ENCODE peak calls at places on chromosome 21, in five cellular contexts. H is brain microvascular endothelial cell, Z is lung, S is OCI-LY7, O is Peyer's patch. W is an unnamed sample.

GRCh38 chr21:46115441-46116188 is 17.7 kb downstream of the COL6A2 start:
- DNase-seq in H (no peak), Z (no peak), S (no peak), O (peak), W (no peak)

GRCh38 chr21:34279883-34280282 is 83.9 kb upstream of the KCNE2 start:
- DNase-seq in H (no peak), Z (no peak), S (no peak), O (no peak), W (peak)

GRCh38 chr21:26843912-26844257 is 1.3 kb downstream of the ADAMTS1 start:
- DNase-seq in H (peak), Z (no peak), S (no peak), O (no peak), W (no peak)

GRCh38 chr21:46552274-46552673 is 52.6 kb downstream of the S100B start:
- DNase-seq in H (no peak), Z (peak), S (no peak), O (no peak), W (no peak)

GRCh38 chr21:30097791-30098190 is 68.8 kb downstream of the CLDN17 start:
- DNase-seq in H (no peak), Z (no peak), S (no peak), O (no peak), W (no peak)

GRCh38 chr21:34782666-34783365 is 114.0 kb downstream of the CLIC6 start:
- DNase-seq in H (peak), Z (no peak), S (no peak), O (no peak), W (no peak)

GRCh38 chr21:28734522-28735175 is 258.0 kb downstream of the LTN1 start:
- DNase-seq in H (no peak), Z (no peak), S (no peak), O (no peak), W (peak)

GRCh38 chr21:28936036-28936435 is 56.6 kb downstream of the LTN1 start:
- DNase-seq in H (no peak), Z (no peak), S (no peak), O (no peak), W (no peak)

GRCh38 chr21:31181089-31181757 is 142.9 kb upstream of the KRTAP19-8 start:
- DNase-seq in H (no peak), Z (no peak), S (no peak), O (no peak), W (no peak)

GRCh38 chr21:26966978-26967913 is at the start of gene ADAMTS5:
- DNase-seq in H (peak), Z (no peak), S (no peak), O (peak), W (peak)

GRCh38 chr21:42535602-42536171 is 22.0 kb downstream of the SLC37A1 start:
- DNase-seq in H (no peak), Z (no peak), S (peak), O (peak), W (no peak)

GRCh38 chr21:41857771-41858300 is 21.3 kb downstream of the PRDM15 start:
- DNase-seq in H (no peak), Z (no peak), S (no peak), O (no peak), W (no peak)

GRCh38 chr21:42360317-42360716 is 6.0 kb downstream of the TFF1 start:
- DNase-seq in H (no peak), Z (no peak), S (peak), O (peak), W (no peak)

GRCh38 chr21:24781146-24781545 is 826.1 kb downstream of the MRPL39 start:
- DNase-seq in H (no peak), Z (no peak), S (no peak), O (no peak), W (no peak)

GRCh38 chr21:43297989-43298388 is 128.9 kb downstream of the SIK1 start:
- DNase-seq in H (no peak), Z (no peak), S (no peak), O (no peak), W (no peak)

GRCh38 chr21:45869121-45870007 is 112.2 kb upstream of the COL6A1 start:
- DNase-seq in H (peak), Z (no peak), S (no peak), O (no peak), W (no peak)

GRCh38 chr21:25578070-25578961 is 29.0 kb downstream of the MRPL39 start:
- DNase-seq in H (no peak), Z (no peak), S (no peak), O (no peak), W (no peak)

GRCh38 chr21:38957575-38958340 is 152.0 kb downstream of the ETS2 start:
- DNase-seq in H (no peak), Z (no peak), S (no peak), O (peak), W (no peak)
- H3K27ac ChIP-seq in H (no peak), Z (peak), S (no peak), O (peak), W (no peak)

GRCh38 chr21:37909936-37910335 is 6.3 kb downstream of the KCNJ6 start:
- DNase-seq in H (no peak), Z (no peak), S (no peak), O (no peak), W (no peak)
- TF ChIP-seq CTCF in H (peak), Z (no peak), S (peak), O (no peak), W (no peak)

GRCh38 chr21:32352556-32352955 is 40.3 kb downstream of the URB1 start:
- DNase-seq in H (no peak), Z (no peak), S (no peak), O (no peak), W (no peak)

GRCh38 chr21:32350981-32351380 is 41.8 kb downstream of the URB1 start:
- DNase-seq in H (no peak), Z (no peak), S (no peak), O (no peak), W (no peak)

GRCh38 chr21:32350211-32350980 is 42.4 kb downstream of the URB1 start:
- DNase-seq in H (no peak), Z (no peak), S (no peak), O (no peak), W (no peak)

GRCh38 chr21:32353002-32353711 is 39.7 kb downstream of the URB1 start:
- DNase-seq in H (no peak), Z (no peak), S (no peak), O (no peak), W (no peak)

DNA sequence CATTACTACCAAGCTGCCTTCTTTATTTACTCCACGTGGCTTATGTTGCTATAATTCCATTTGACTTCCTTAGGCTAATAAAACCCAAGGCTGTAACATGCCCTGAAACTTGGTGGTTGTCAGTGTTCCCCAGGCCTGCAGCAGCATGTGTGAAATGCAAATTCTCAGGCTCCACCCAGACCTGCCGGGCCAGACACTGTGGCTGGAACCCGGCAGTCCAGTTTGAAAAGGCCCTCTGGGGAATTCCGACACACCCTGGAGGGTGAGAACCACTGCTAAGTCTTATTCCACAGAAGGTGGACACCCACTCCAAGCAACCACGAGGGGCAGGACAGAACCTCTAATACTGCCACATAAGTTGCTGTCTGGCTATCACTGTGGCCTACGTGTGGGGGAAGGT is 41.4 kb downstream of the URB1 start:
- DNase-seq in H (no peak), Z (no peak), S (no peak), O (no peak), W (peak)
- H3K27ac ChIP-seq in H (no peak), Z (no peak), S (no peak), O (no peak), W (no peak)

GRCh38 chr21:44802396-44803153 is 955 bp upstream of the UBE2G2 start:
- DNase-seq in H (no peak), Z (no peak), S (peak), O (no peak), W (no peak)

GRCh38 chr21:44801468-44802395 is at the start of gene UBE2G2:
- DNase-seq in H (peak), Z (peak), S (peak), O (peak), W (peak)

GRCh38 chr21:44800103-44800502 is 1.5 kb downstream of the UBE2G2 start:
- DNase-seq in H (no peak), Z (no peak), S (peak), O (no peak), W (peak)

GRCh38 chr21:44803651-44804050 is 2.0 kb upstream of the UBE2G2 start:
- DNase-seq in H (no peak), Z (no peak), S (no peak), O (no peak), W (no peak)

GRCh38 chr21:44800971-44801467 is 601 bp downstream of the UBE2G2 start:
- DNase-seq in H (no peak), Z (no peak), S (peak), O (no peak), W (peak)
- TF ChIP-seq CTCF in H (peak), Z (peak), S (peak), O (peak), W (peak)

DNA sequence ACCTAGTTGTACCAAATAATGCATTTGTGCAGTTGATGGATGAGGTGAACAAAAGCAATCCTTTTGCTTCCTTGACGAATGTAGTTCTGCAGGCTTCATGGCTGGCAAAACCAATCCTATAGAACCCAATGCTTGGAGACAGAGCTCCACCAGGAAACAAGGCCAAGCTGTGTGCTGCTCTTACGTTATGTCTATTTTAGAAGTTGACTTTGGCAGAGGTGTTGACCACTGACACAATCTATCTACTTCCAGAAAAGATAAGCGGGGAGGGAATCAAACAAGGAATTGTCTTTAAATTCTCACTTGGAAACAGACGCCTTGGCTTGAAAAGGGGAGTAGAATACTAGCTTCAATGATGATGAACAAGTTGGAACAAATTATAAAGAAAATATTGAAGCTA is 211.2 kb downstream of the SETD4 start:
- DNase-seq in H (peak), Z (no peak), S (no peak), O (no peak), W (no peak)
- H3K27ac ChIP-seq in H (no peak), Z (no peak), S (no peak), O (no peak), W (no peak)

DNA sequence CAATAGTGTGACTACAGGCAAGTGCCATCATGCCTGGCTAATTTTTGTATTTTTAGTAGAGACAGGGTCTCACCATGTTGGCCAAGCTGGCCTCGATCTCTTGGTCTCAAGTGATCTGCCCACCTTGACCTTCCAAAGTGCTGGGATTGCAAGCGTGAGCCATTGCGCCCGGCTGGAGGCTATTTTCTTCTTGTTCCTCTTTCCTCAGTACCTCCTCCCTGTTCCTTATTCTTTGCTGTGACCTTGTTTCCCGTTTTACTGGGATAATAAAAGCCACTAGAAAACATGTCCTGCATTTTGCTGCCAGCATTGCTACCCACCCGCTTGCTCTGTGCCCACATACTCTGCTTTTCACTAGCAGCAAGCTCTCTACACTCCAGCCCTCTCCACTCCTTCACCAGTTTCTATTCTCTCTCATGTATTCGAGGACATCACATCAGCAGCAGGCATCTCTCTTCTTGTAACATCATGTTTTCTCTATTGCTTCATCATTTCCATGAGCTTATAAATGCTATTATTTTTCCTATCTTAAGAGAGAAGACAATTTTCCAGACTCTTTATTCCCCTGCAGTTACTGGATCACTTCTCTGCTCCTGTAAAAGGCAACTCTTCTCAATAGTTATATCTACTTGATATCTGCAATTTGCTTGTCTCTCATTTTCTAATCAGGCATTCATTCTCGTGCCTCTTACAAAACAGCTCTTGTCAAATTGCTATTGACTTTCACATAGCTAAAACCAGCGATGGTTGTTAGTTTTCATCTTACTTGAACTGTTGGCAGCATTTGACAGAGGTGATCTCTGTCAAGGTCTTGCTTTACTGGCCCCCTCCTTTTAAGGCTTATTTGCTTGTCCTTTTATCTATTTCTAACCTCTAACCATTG is 34.5 kb upstream of the C21orf91 start:
- DNase-seq in H (no peak), Z (no peak), S (no peak), O (no peak), W (no peak)
- TF ChIP-seq CTCF in H (no peak), Z (no peak), S (no peak), O (no peak), W (no peak)

W was measured in foreskin keratinocyte.